ENCODE peak calls at places on chromosome 6, in six cellular contexts. U is stomach, P is A549, V is transverse colon, M is Peyer's patch, I is tibial nerve. O is an unnamed sample.

GRCh38 chr6:110976575-110976974 is 5.3 kb upstream of the RPF2 start:
- DNase-seq in P (no peak), V (no peak), I (no peak), M (no peak), U (no peak), O (no peak)

GRCh38 chr6:1503811-1504210 is 105.9 kb upstream of the FOXC1 start:
- DNase-seq in U (no peak), M (no peak), P (no peak), I (no peak), V (no peak), O (no peak)

GRCh38 chr6:441126-441920 is 49.8 kb downstream of the IRF4 start:
- DNase-seq in I (no peak), U (no peak), P (no peak), V (no peak), M (no peak), O (no peak)

GRCh38 chr6:133701633-133702331 is 187.1 kb upstream of the TCF21 start:
- DNase-seq in U (no peak), P (no peak), M (no peak), I (no peak), V (no peak), O (peak; percentile 13)

GRCh38 chr6:118856301-118856700 is 37.7 kb upstream of the ASF1A start:
- DNase-seq in I (no peak), V (no peak), P (no peak), U (no peak), M (no peak), O (no peak)

GRCh38 chr6:130697661-130698535 is 129.3 kb upstream of the SMLR1 start:
- DNase-seq in V (peak; percentile 27), P (peak; percentile 25), U (peak; percentile 40), M (no peak), I (peak; percentile 65), O (no peak)

GRCh38 chr6:103750603-103751002 is 1109.1 kb downstream of the HACE1 start:
- DNase-seq in U (no peak), M (no peak), I (no peak), P (no peak), V (no peak), O (no peak)

GRCh38 chr6:106300944-106301343 is 24.6 kb downstream of the ATG5 start:
- DNase-seq in P (peak; percentile 50), U (no peak), I (peak; percentile 10), V (no peak), M (no peak), O (no peak)

GRCh38 chr6:36848658-36849441 is 9.6 kb upstream of the CPNE5 start:
- DNase-seq in I (no peak), P (no peak), V (peak; percentile 63), M (peak; percentile 82), U (peak; percentile 80), O (peak; percentile 82)

GRCh38 chr6:83824388-83824801 is 28.8 kb upstream of the RIPPLY2 start:
- DNase-seq in U (peak; percentile 30), V (no peak), I (no peak), M (no peak), P (peak; percentile 11), O (no peak)

GRCh38 chr6:158611039-158611438 is 33.5 kb downstream of the DYNLT1 start:
- DNase-seq in M (no peak), U (no peak), P (no peak), V (no peak), I (no peak), O (no peak)

GRCh38 chr6:134846865-134847264 is 103.0 kb downstream of the ALDH8A1 start:
- DNase-seq in P (no peak), M (no peak), I (no peak), V (no peak), U (no peak), O (no peak)

GRCh38 chr6:20487669-20488375 is 46.4 kb upstream of the CDKAL1 start:
- DNase-seq in M (no peak), V (no peak), I (no peak), U (no peak), P (no peak), O (no peak)

GRCh38 chr6:12173670-12174069 is 116.5 kb upstream of the EDN1 start:
- DNase-seq in I (no peak), U (no peak), V (no peak), P (no peak), M (no peak), O (no peak)

GRCh38 chr6:27650620-27651370 is 177.9 kb upstream of the ZNF184 start:
- DNase-seq in I (no peak), U (no peak), P (peak; percentile 88), V (no peak), M (no peak), O (peak; percentile 29)

GRCh38 chr6:18978330-18979128 is 591.4 kb downstream of the RNF144B start:
- DNase-seq in P (peak; percentile 7), U (no peak), I (no peak), V (no peak), M (no peak), O (peak; percentile 27)

GRCh38 chr6:9484091-9484490 is 930.8 kb downstream of the TFAP2A start:
- DNase-seq in V (no peak), U (no peak), M (no peak), P (no peak), I (no peak), O (no peak)

GRCh38 chr6:130622142-130622541 is 205.1 kb upstream of the SMLR1 start:
- DNase-seq in M (no peak), U (no peak), I (no peak), V (no peak), P (no peak), O (no peak)

GRCh38 chr6:133502451-133503259 is 261.5 kb downstream of the EYA4 start:
- DNase-seq in M (no peak), P (no peak), U (no peak), V (no peak), I (peak; percentile 19), O (peak; percentile 18)

GRCh38 chr6:163745566-163746400 is 331.3 kb downstream of the QKI start:
- DNase-seq in U (no peak), M (no peak), I (peak; percentile 14), P (peak; percentile 17), V (no peak), O (peak; percentile 16)

GRCh38 chr6:148342146-148343027 is at the start of gene SASH1:
- DNase-seq in P (peak; percentile 72), V (peak; percentile 71), U (peak; percentile 57), I (peak; percentile 65), M (peak; percentile 82), O (peak; percentile 75)

GRCh38 chr6:100171533-100172321 is 177.7 kb upstream of the MCHR2 start:
- DNase-seq in V (no peak), U (no peak), M (no peak), I (no peak), P (no peak), O (no peak)

GRCh38 chr6:26439552-26440125 is 665 bp upstream of the BTN3A3 start:
- DNase-seq in V (no peak), M (no peak), U (no peak), P (no peak), I (no peak), O (no peak)
- H3K4me3 ChIP-seq in V (peak overlapping the region; percentile 61), M (peak overlapping the region; percentile 53), U (peak overlapping the region; percentile 50), P (peak overlapping the region; percentile 47), I (peak overlapping the region; percentile 28), O (no peak overlapping the region)

GRCh38 chr6:32608374-32608773 is 18.7 kb upstream of the HLA-DRB1 start:
- DNase-seq in U (no peak), V (no peak), M (no peak), P (no peak), I (no peak), O (no peak)
- TF ChIP-seq CTCF in U (no peak), V (no peak), M (no peak), P (no peak), I (no peak), O (no peak)

GRCh38 chr6:42890311-42891198 is 11.1 kb downstream of the RPL7L1 start:
- DNase-seq in V (peak; percentile 95), P (peak; percentile 95), I (peak; percentile 90), M (peak; percentile 91), U (peak; percentile 90), O (peak; percentile 96)
- TF ChIP-seq POLR2A in V (peak; percentile 94), P (peak; percentile 80), I (peak; percentile 55), M (peak; percentile 74), U (no peak), O (peak; percentile 93)

DNA sequence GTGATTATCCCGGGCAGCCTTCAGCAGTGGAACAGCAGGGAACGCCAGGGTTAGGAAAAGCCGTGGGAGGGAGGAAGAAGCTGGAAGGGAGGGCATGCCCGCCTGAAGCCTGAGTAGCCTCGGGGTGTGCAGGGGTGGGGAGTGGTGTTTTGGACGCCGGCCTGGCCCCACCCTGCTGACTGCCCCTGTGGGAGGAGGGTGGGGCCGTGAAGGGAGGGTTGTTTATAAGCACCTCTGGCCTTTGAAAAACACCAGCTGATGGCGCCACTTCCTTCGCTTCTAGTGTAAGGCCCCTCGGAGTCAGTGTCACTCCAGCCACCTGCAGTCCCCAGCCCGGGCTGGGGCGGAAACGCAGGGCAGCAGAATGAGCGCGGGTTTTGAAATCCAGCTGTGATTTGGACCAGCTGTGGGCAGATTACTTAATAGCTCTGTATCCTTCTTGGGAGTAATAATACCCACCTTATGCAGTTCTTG is 52.8 kb upstream of the BMP6 start:
- DNase-seq in U (peak; percentile 32), V (peak; percentile 63), P (peak; percentile 64), M (peak; percentile 55), I (peak; percentile 45), O (no peak)
- H3K4me3 ChIP-seq in U (peak overlapping the region; percentile 1), V (peak overlapping the region; percentile 4), P (no peak overlapping the region), M (no peak overlapping the region), I (peak overlapping the region; percentile 10), O (no peak overlapping the region)

GRCh38 chr6:35568967-35569606 is 56.4 kb upstream of the TULP1 start:
- DNase-seq in V (peak; percentile 58), P (peak; percentile 12), M (peak; percentile 77), U (peak; percentile 47), I (peak; percentile 56), O (peak; percentile 45)
- TF ChIP-seq CTCF in V (peak; percentile 52), P (no peak), M (peak; percentile 45), U (peak; percentile 36), I (peak; percentile 30), O (peak; percentile 43)

GRCh38 chr6:26123675-26124549 is 36.7 kb downstream of the HFE start:
- DNase-seq in M (peak; percentile 86), V (peak; percentile 82), U (peak; percentile 81), I (peak; percentile 90), P (peak; percentile 98), O (peak; percentile 97)

GRCh38 chr6:26122005-26122388 is 34.8 kb downstream of the HFE start:
- DNase-seq in M (no peak), I (no peak), U (no peak), P (peak; percentile 24), V (no peak), O (no peak)

GRCh38 chr6:26124550-26125014 is 37.4 kb downstream of the HFE start:
- DNase-seq in M (no peak), P (no peak), U (no peak), V (no peak), I (peak; percentile 28), O (no peak)

GRCh38 chr6:26122402-26122792 is 35.2 kb downstream of the HFE start:
- DNase-seq in I (no peak), V (peak; percentile 25), U (no peak), P (peak; percentile 74), M (no peak), O (peak; percentile 16)

GRCh38 chr6:26122793-26123674 is 35.8 kb downstream of the HFE start:
- DNase-seq in U (peak; percentile 93), P (peak; percentile 99), I (peak; percentile 95), M (peak; percentile 89), V (peak; percentile 97), O (peak; percentile 97)
- TF ChIP-seq POLR2A in U (peak; percentile 94), P (peak; percentile 72), I (peak; percentile 66), M (peak; percentile 97), V (peak; percentile 89), O (peak; percentile 58)

O was measured in body of pancreas.